ENCODE peak calls at places on chromosomes 7 and 10, in six cellular contexts. Y is adrenal gland, O is A549, C is Peyer's patch, G is ovary, A is upper lobe of left lung. J is an unnamed sample.

GRCh38 chr7:149742075-149742701 is 31.2 kb downstream of the ZNF467 start:
- DNase-seq in G (peak; percentile 69), O (peak; percentile 62), A (no peak), Y (peak; percentile 49), C (peak; percentile 85), J (no peak)

GRCh38 chr7:32062150-32062549 is 8.1 kb downstream of the PDE1C start:
- DNase-seq in G (peak; percentile 43), O (peak; percentile 78), A (no peak), Y (peak; percentile 20), C (peak; percentile 67), J (no peak)

GRCh38 chr7:45050198-45050597 is 38.6 kb downstream of the NACAD start:
- DNase-seq in A (no peak), O (no peak), G (no peak), Y (no peak), C (no peak), J (no peak)

GRCh38 chr10:26479766-26480492 is 41.8 kb downstream of the APBB1IP start:
- DNase-seq in G (no peak), C (peak; percentile 56), O (no peak), A (no peak), Y (no peak), J (no peak)

GRCh38 chr7:157561816-157562410 is 225.1 kb downstream of the DNAJB6 start:
- DNase-seq in A (no peak), Y (no peak), C (no peak), O (no peak), G (no peak), J (no peak)

GRCh38 chr10:78784454-78785414 is 284.0 kb upstream of the ZMIZ1 start:
- DNase-seq in C (no peak), Y (no peak), A (no peak), O (no peak), G (no peak), J (no peak)

GRCh38 chr7:5525271-5526189 is 101.9 kb upstream of the TNRC18 start:
- DNase-seq in O (peak; percentile 74), Y (peak; percentile 40), C (peak; percentile 61), A (no peak), G (no peak), J (no peak)

GRCh38 chr10:114279289-114279688 is 40.2 kb downstream of the VWA2 start:
- DNase-seq in A (no peak), C (peak; percentile 11), Y (no peak), O (no peak), G (no peak), J (peak; percentile 42)

GRCh38 chr7:10706875-10707493 is 266.7 kb upstream of the PHF14 start:
- DNase-seq in A (no peak), C (no peak), Y (no peak), O (no peak), G (no peak), J (no peak)

GRCh38 chr7:50537417-50537816 is 27.8 kb downstream of the DDC start:
- DNase-seq in A (no peak), G (no peak), O (no peak), C (no peak), Y (no peak), J (no peak)

GRCh38 chr7:84589012-84589411 is 394.4 kb upstream of the SEMA3A start:
- DNase-seq in G (no peak), A (peak; percentile 2), O (no peak), C (no peak), Y (no peak), J (no peak)

GRCh38 chr7:54904986-54905385 is 113.8 kb upstream of the EGFR start:
- DNase-seq in G (no peak), A (no peak), Y (no peak), C (no peak), O (no peak), J (no peak)

GRCh38 chr10:52778511-52779392 is 6.2 kb upstream of the MBL2 start:
- DNase-seq in A (peak; percentile 62), G (no peak), C (no peak), Y (no peak), O (peak; percentile 31), J (no peak)

GRCh38 chr7:94223375-94224084 is 171.2 kb upstream of the COL1A2 start:
- DNase-seq in O (peak; percentile 75), G (no peak), Y (peak; percentile 16), C (no peak), A (no peak), J (no peak)

GRCh38 chr10:7337431-7338171 is 73.2 kb downstream of the SFMBT2 start:
- DNase-seq in A (no peak), G (no peak), C (no peak), O (no peak), Y (no peak), J (no peak)

GRCh38 chr10:132536241-132536963 is 1.2 kb upstream of the INPP5A start:
- DNase-seq in C (peak; percentile 60), G (no peak), A (peak; percentile 75), O (peak; percentile 28), Y (peak; percentile 31), J (peak; percentile 67)

GRCh38 chr7:151847681-151848081 is 29.2 kb downstream of the PRKAG2 start:
- DNase-seq in C (no peak), Y (no peak), G (no peak), O (no peak), A (no peak), J (no peak)

GRCh38 chr10:129031233-129032150 is 435.5 kb upstream of the MGMT start:
- DNase-seq in C (no peak), G (peak; percentile 48), A (peak; percentile 85), Y (peak; percentile 27), O (peak; percentile 28), J (no peak)

DNA sequence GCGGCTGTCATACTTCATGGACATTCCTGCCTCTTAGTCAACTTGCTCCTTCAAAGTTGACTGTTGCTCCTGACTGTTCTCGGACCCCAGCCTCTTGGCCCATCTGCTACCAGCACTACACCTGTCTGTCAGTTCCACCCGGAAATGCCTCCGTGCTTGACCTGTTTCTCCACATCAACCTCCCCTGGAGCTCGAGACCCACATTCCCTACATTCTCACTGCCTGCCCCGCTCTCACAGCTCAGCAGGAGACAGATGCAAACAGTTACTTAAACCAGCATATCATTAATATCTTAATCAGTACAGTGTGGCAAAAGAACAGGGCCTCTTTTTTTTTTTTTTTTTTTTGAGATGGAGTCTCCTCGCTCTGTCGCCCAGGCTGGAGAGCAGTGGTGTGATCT is 174.3 kb downstream of the NRP1 start:
- DNase-seq in Y (no peak), G (no peak), O (no peak), C (no peak), A (no peak), J (no peak)
- TF ChIP-seq POLR2A in Y (no peak), G (no peak), O (no peak), C (no peak), A (no peak), J (no peak)

GRCh38 chr7:29247962-29248236 is 53.3 kb downstream of the CHN2 start:
- DNase-seq in O (no peak), Y (no peak), A (no peak), C (no peak), G (no peak), J (no peak)
- H3K27ac ChIP-seq in O (no peak overlapping the region), Y (peak overlapping the region; percentile 35), A (peak overlapping the region; percentile 3), C (peak overlapping the region; percentile 51), G (no peak overlapping the region), J (peak overlapping the region; percentile 40)

GRCh38 chr7:100219271-100219737 is 445 bp upstream of the PVRIG start:
- DNase-seq in Y (no peak), G (no peak), O (no peak), C (no peak), A (no peak), J (no peak)

GRCh38 chr7:100222445-100223132 is 2.8 kb downstream of the PVRIG start:
- DNase-seq in Y (no peak), A (no peak), G (no peak), O (no peak), C (no peak), J (no peak)

GRCh38 chr7:100220833-100221718 is 1.3 kb downstream of the PVRIG start:
- DNase-seq in C (peak; percentile 93), A (peak; percentile 73), G (no peak), Y (no peak), O (no peak), J (no peak)

GRCh38 chr7:100221767-100222444 is 2.2 kb downstream of the PVRIG start:
- DNase-seq in G (no peak), A (no peak), Y (no peak), O (no peak), C (no peak), J (no peak)
- TF ChIP-seq POLR2A in G (no peak), A (no peak), Y (no peak), O (no peak), C (no peak), J (no peak)

GRCh38 chr10:50561266-50561665 is 62.5 kb downstream of the SGMS1 start:
- DNase-seq in C (no peak), A (no peak), G (no peak), Y (peak; percentile 43), O (no peak), J (no peak)
- H3K27ac ChIP-seq in C (no peak overlapping the region), A (peak overlapping the region; percentile 24), G (no peak overlapping the region), Y (peak overlapping the region; percentile 70), O (no peak overlapping the region), J (no peak overlapping the region)

J was measured in suprapubic skin.